ENCODE peak calls at places on chromosomes 13 and 19, in nine cellular contexts. T, X, Q, Z, J, Y, V, I and M are unnamed samples.

GRCh38 chr13:59391696-59392095 is 772.0 kb downstream of the DIAPH3 start:
- DNase-seq in X (peak; percentile 74), J (no peak), Y (peak; percentile 1), T (peak; percentile 54), V (peak; percentile 79), Q (peak; percentile 88), I (peak; percentile 3), Z (peak; percentile 54), M (no peak)

GRCh38 chr13:70249332-70250064 is 141.2 kb upstream of the KLHL1 start:
- DNase-seq in Y (peak; percentile 4), T (no peak), Q (no peak), X (no peak), I (no peak), J (no peak), V (no peak), Z (no peak), M (no peak)

GRCh38 chr13:63425131-63425530 is 2009.5 kb upstream of the PCDH20 start:
- DNase-seq in X (no peak), J (no peak), V (no peak), Q (no peak), T (no peak), I (no peak), Z (no peak), Y (no peak), M (no peak)

GRCh38 chr19:41321600-41322270 is 11.8 kb downstream of the CCDC97 start:
- DNase-seq in X (no peak), Q (peak; percentile 60), Z (no peak), J (no peak), T (peak; percentile 52), Y (peak; percentile 70), I (no peak), V (peak; percentile 81), M (no peak)

GRCh38 chr13:32881074-32881791 is 135.0 kb upstream of the KL start:
- DNase-seq in Y (peak; percentile 59), J (no peak), Z (no peak), V (peak; percentile 93), Q (no peak), T (no peak), I (no peak), X (no peak), M (no peak)

GRCh38 chr19:54662730-54663129 is at the start of gene LILRB4:
- DNase-seq in V (no peak), Q (no peak), X (no peak), T (no peak), J (no peak), Y (peak; percentile 40), Z (no peak), I (no peak), M (no peak)

GRCh38 chr19:44113784-44114390 is 688 bp downstream of the ZNF225 start:
- DNase-seq in T (no peak), Q (peak; percentile 49), Y (peak; percentile 3), X (no peak), I (no peak), V (peak; percentile 40), J (no peak), Z (no peak), M (no peak)

GRCh38 chr13:73879346-73880020 is 254.7 kb downstream of the KLF12 start:
- DNase-seq in Y (no peak), T (no peak), J (no peak), Z (no peak), Q (no peak), I (no peak), X (no peak), V (no peak), M (no peak)

GRCh38 chr19:47284324-47284899 is 9.7 kb downstream of the INAFM1 start:
- DNase-seq in Q (peak; percentile 89), T (peak; percentile 41), I (no peak), Z (no peak), Y (peak; percentile 46), J (peak; percentile 25), V (peak; percentile 53), X (peak; percentile 5), M (no peak)

GRCh38 chr13:50581586-50582196 is 261.8 kb downstream of the DLEU7 start:
- DNase-seq in X (no peak), Z (no peak), J (no peak), V (no peak), Q (no peak), T (no peak), I (no peak), Y (no peak), M (no peak)

GRCh38 chr19:507286-508203 is at the start of gene TPGS1:
- DNase-seq in I (peak; percentile 63), Z (peak; percentile 18), X (peak; percentile 69), T (peak; percentile 56), Q (peak; percentile 94), V (peak; percentile 91), Y (peak; percentile 89), J (peak; percentile 79), M (peak; percentile 87)